ENCODE peak calls at places on chromosomes 4 and X, in nine cellular contexts. L, K, O, C, H, J, X, T and N are unnamed samples.

GRCh38 chr4:113382704-113383103 is 333.3 kb downstream of the ANK2 start:
- DNase-seq in L (no peak), K (no peak), O (no peak), C (no peak), H (no peak), J (peak; percentile 41), X (no peak), T (no peak), N (no peak)

GRCh38 chrX:145687707-145688106 is 129.9 kb upstream of the SLITRK2 start:
- DNase-seq in L (no peak), K (no peak), O (no peak), C (no peak), H (no peak), J (no peak), X (no peak), T (no peak), N (no peak)

GRCh38 chr4:5808081-5808741 is 84.7 kb downstream of the CRMP1 start:
- DNase-seq in L (no peak), K (no peak), O (no peak), C (peak; percentile 50), H (no peak), J (peak; percentile 19), X (no peak), T (peak; percentile 46), N (no peak)

GRCh38 chr4:152451496-152451895 is 84.4 kb downstream of the FBXW7 start:
- DNase-seq in L (no peak), K (no peak), O (no peak), C (no peak), H (no peak), J (no peak), X (no peak), T (no peak), N (no peak)

GRCh38 chrX:7270018-7270417 is 122.1 kb upstream of the PUDP start:
- DNase-seq in L (no peak), K (no peak), O (no peak), C (no peak), H (no peak), J (peak; percentile 45), X (no peak), T (peak; percentile 58), N (no peak)

GRCh38 chr4:110071466-110071865 is 126.9 kb downstream of the ELOVL6 start:
- DNase-seq in L (no peak), K (peak; percentile 50), O (no peak), C (no peak), H (peak; percentile 23), J (no peak), X (no peak), T (no peak), N (peak; percentile 22)

GRCh38 chr4:612749-613125 is 12.6 kb upstream of the PDE6B start:
- DNase-seq in L (no peak), K (no peak), O (no peak), C (no peak), H (no peak), J (no peak), X (no peak), T (no peak), N (no peak)

GRCh38 chr4:119035941-119036737 is 99.5 kb upstream of the MYOZ2 start:
- DNase-seq in L (no peak), K (no peak), O (no peak), C (no peak), H (no peak), J (no peak), X (no peak), T (peak; percentile 51), N (peak; percentile 53)

GRCh38 chrX:153032397-153033118 is 23.7 kb upstream of the PNMA3 start:
- DNase-seq in L (peak; percentile 54), K (peak; percentile 84), O (peak; percentile 72), C (peak; percentile 89), H (peak; percentile 62), J (peak; percentile 33), X (peak; percentile 90), T (peak; percentile 18), N (peak; percentile 57)

GRCh38 chr4:158819942-158820786 is 51.3 kb downstream of the FNIP2 start:
- DNase-seq in L (no peak), K (no peak), O (no peak), C (no peak), H (no peak), J (peak; percentile 19), X (no peak), T (peak; percentile 43), N (no peak)

GRCh38 chr4:26010266-26010665 is 96.2 kb downstream of the SMIM20 start:
- DNase-seq in L (no peak), K (no peak), O (no peak), C (no peak), H (no peak), J (no peak), X (no peak), T (no peak), N (no peak)

GRCh38 chr4:76125816-76126215 is 22.4 kb downstream of the NUP54 start:
- DNase-seq in L (no peak), K (no peak), O (no peak), C (no peak), H (no peak), J (no peak), X (no peak), T (no peak), N (no peak)

GRCh38 chr4:73943555-73943954 is 38.3 kb downstream of the PF4 start:
- DNase-seq in L (no peak), K (no peak), O (no peak), C (no peak), H (no peak), J (no peak), X (no peak), T (no peak), N (no peak)

GRCh38 chr4:156512622-156513021 is 459.0 kb downstream of the PDGFC start:
- DNase-seq in L (no peak), K (no peak), O (no peak), C (no peak), H (no peak), J (peak; percentile 69), X (no peak), T (peak; percentile 42), N (no peak)

GRCh38 chr4:153520871-153521329 is 54.7 kb downstream of the TMEM131L start:
- DNase-seq in L (no peak), K (no peak), O (no peak), C (no peak), H (no peak), J (no peak), X (no peak), T (no peak), N (no peak)

GRCh38 chr4:153522800-153523089 is 56.6 kb downstream of the TMEM131L start:
- DNase-seq in L (no peak), K (no peak), O (no peak), C (no peak), H (no peak), J (no peak), X (no peak), T (no peak), N (no peak)

GRCh38 chr4:153520227-153520626 is 54.1 kb downstream of the TMEM131L start:
- DNase-seq in L (no peak), K (no peak), O (no peak), C (no peak), H (no peak), J (no peak), X (no peak), T (no peak), N (no peak)

GRCh38 chr4:153521995-153522799 is 56.0 kb downstream of the TMEM131L start:
- DNase-seq in L (no peak), K (no peak), O (peak; percentile 58), C (no peak), H (no peak), J (no peak), X (no peak), T (no peak), N (no peak)

GRCh38 chr4:153521467-153521866 is 55.3 kb downstream of the TMEM131L start:
- DNase-seq in L (no peak), K (no peak), O (peak; percentile 49), C (no peak), H (no peak), J (no peak), X (no peak), T (no peak), N (no peak)
- H3K4me1 ChIP-seq in L (peaks cover 75% of the 10 kb centered on the region), K (peaks cover 58% of the 10 kb centered on the region), O (peaks cover 26% of the 10 kb centered on the region), C (no peaks in the 10 kb centered on the region), H (peaks cover 66% of the 10 kb centered on the region), J (no peaks in the 10 kb centered on the region), X (peaks cover 71% of the 10 kb centered on the region), T (peaks cover 6% of the 10 kb centered on the region), N (peaks cover 56% of the 10 kb centered on the region)

GRCh38 chr4:70313736-70314135 is 21.0 kb upstream of the CABS1 start:
- DNase-seq in L (no peak), K (no peak), O (no peak), C (no peak), H (no peak), J (no peak), X (no peak), T (no peak), N (no peak)

GRCh38 chr4:70315928-70316327 is 18.9 kb upstream of the CABS1 start:
- DNase-seq in L (no peak), K (no peak), O (no peak), C (no peak), H (no peak), J (no peak), X (no peak), T (no peak), N (no peak)
- TF ChIP-seq CTCF in L (no peak), K (no peak), O (no peak), C (no peak), H (no peak), J (no peak), X (no peak), T (no peak), N (no peak)

GRCh38 chrX:37686348-37686736 is 751 bp downstream of the XK start:
- DNase-seq in L (no peak), K (no peak), O (no peak), C (no peak), H (no peak), J (no peak), X (no peak), T (no peak), N (no peak)

GRCh38 chrX:37684426-37684825 is 1.2 kb upstream of the XK start:
- DNase-seq in L (no peak), K (no peak), O (no peak), C (no peak), H (no peak), J (peak; percentile 13), X (no peak), T (no peak), N (no peak)

GRCh38 chrX:37686979-37687378 is 1.4 kb downstream of the XK start:
- DNase-seq in L (no peak), K (no peak), O (no peak), C (no peak), H (no peak), J (no peak), X (no peak), T (no peak), N (no peak)

GRCh38 chrX:37685452-37686347 is at the start of gene XK:
- DNase-seq in L (peak; percentile 61), K (peak; percentile 71), O (peak; percentile 25), C (peak; percentile 57), H (peak; percentile 5), J (peak; percentile 39), X (no peak), T (no peak), N (peak; percentile 18)

GRCh38 chrX:37684918-37685317 is 673 bp upstream of the XK start:
- DNase-seq in L (no peak), K (no peak), O (no peak), C (no peak), H (no peak), J (no peak), X (no peak), T (no peak), N (no peak)
- H3K4me3 ChIP-seq in L (no peak overlapping the region), K (no peak overlapping the region), O (no peak overlapping the region), C (no peak overlapping the region), H (no peak overlapping the region), J (no peak overlapping the region), X (peak overlapping the region; percentile 57), T (no peak overlapping the region), N (no peak overlapping the region)

GRCh38 chr4:7909463-7909862 is 30.2 kb downstream of the AFAP1 start:
- DNase-seq in L (no peak), K (no peak), O (no peak), C (no peak), H (no peak), J (no peak), X (no peak), T (no peak), N (no peak)
- H3K4me1 ChIP-seq in L (peaks cover 9% of the 10 kb centered on the region), K (peaks cover 27% of the 10 kb centered on the region), O (no peaks in the 10 kb centered on the region), C (peaks cover 71% of the 10 kb centered on the region), H (peaks cover 59% of the 10 kb centered on the region), J (peaks cover 44% of the 10 kb centered on the region), X (peaks cover 92% of the 10 kb centered on the region), T (peaks cover 42% of the 10 kb centered on the region), N (peaks cover 45% of the 10 kb centered on the region)